ENCODE peak calls at places on chromosomes 3 and 15, in four cellular contexts. C is transverse colon, P is ovary, F is stomach. O is an unnamed sample.

GRCh38 chr3:194070220-194070633 is 65.7 kb upstream of the HES1 start:
- DNase-seq in F (no peak), P (no peak), C (no peak), O (no peak)

GRCh38 chr3:195075199-195075940 is 195.6 kb downstream of the XXYLT1 start:
- DNase-seq in F (no peak), C (no peak), P (peak), O (no peak)

GRCh38 chr3:123385981-123386380 is 62.9 kb downstream of the ADCY5 start:
- DNase-seq in F (no peak), P (peak), C (no peak), O (no peak)

GRCh38 chr15:68629519-68630204 is 50.9 kb downstream of the CORO2B start:
- DNase-seq in F (no peak), P (no peak), C (no peak), O (no peak)

GRCh38 chr3:127840671-127841070 is 18.4 kb upstream of the MGLL start:
- DNase-seq in F (no peak), C (no peak), P (no peak), O (peak)

GRCh38 chr15:39628821-39629220 is 47.9 kb downstream of the THBS1 start:
- DNase-seq in P (no peak), C (no peak), F (no peak), O (no peak)

GRCh38 chr3:197029511-197030167 is at the start of gene MELTF:
- DNase-seq in F (peak), P (peak), C (peak), O (no peak)

GRCh38 chr15:92393287-92393993 is at the start of gene ST8SIA2:
- DNase-seq in C (no peak), F (no peak), P (no peak), O (no peak)

GRCh38 chr3:168511428-168512014 is 415.8 kb upstream of the GOLIM4 start:
- DNase-seq in C (no peak), P (no peak), F (no peak), O (no peak)

GRCh38 chr15:101452572-101452971 is 36.9 kb downstream of the PCSK6 start:
- DNase-seq in F (no peak), P (no peak), C (no peak), O (no peak)

GRCh38 chr3:31142543-31142942 is 248.1 kb upstream of the GADL1 start:
- DNase-seq in P (no peak), C (no peak), F (no peak), O (no peak)

GRCh38 chr3:168545591-168545990 is 449.9 kb upstream of the GOLIM4 start:
- DNase-seq in F (no peak), P (no peak), C (no peak), O (no peak)

GRCh38 chr15:65394280-65394789 is 16.5 kb upstream of the IGDCC3 start:
- DNase-seq in C (no peak), P (no peak), F (no peak), O (no peak)

GRCh38 chr15:71761649-71762048 is 48.7 kb upstream of the NR2E3 start:
- DNase-seq in F (peak), C (peak), P (no peak), O (no peak)

GRCh38 chr3:43879166-43879565 is 188.4 kb downstream of the ABHD5 start:
- DNase-seq in F (peak), C (no peak), P (no peak), O (no peak)

GRCh38 chr15:55254916-55255679 is 34.5 kb downstream of the RAB27A start:
- DNase-seq in C (no peak), F (no peak), P (no peak), O (no peak)

GRCh38 chr15:77497108-77497737 is 76.5 kb downstream of the HMG20A start:
- DNase-seq in F (peak), P (no peak), C (peak), O (no peak)

GRCh38 chr3:25748189-25748588 is 35.1 kb downstream of the NGLY1 start:
- DNase-seq in P (no peak), F (no peak), C (no peak), O (no peak)

GRCh38 chr3:157075693-157076420 is 84.1 kb downstream of the CCNL1 start:
- DNase-seq in P (no peak), F (no peak), C (no peak), O (peak)

GRCh38 chr3:134373278-134373941 is 837 bp downstream of the AMOTL2 start:
- DNase-seq in F (peak), P (peak), C (peak), O (peak)

DNA sequence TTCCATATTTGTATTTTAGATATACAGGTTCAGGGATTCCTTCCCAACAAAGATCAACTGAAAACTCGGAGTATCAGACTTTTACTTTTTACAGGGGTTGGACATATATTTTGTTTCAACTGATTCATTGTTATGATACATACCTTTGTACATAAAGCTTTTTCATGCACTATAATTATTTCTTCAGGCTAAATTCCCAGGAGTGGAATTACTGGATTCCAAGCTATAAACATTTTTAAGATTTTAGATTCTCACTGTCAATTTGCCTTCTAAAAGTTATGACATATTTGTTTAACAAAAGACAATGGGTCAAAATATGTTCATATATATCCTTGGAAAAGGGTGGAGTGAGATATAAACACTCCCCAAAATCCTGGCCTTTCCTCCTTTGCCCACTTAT is 449.0 kb downstream of the PDCD6IP start:
- DNase-seq in P (no peak), C (no peak), F (no peak), O (no peak)
- TF ChIP-seq POLR2A in P (no peak), C (no peak), F (no peak), O (no peak)

DNA sequence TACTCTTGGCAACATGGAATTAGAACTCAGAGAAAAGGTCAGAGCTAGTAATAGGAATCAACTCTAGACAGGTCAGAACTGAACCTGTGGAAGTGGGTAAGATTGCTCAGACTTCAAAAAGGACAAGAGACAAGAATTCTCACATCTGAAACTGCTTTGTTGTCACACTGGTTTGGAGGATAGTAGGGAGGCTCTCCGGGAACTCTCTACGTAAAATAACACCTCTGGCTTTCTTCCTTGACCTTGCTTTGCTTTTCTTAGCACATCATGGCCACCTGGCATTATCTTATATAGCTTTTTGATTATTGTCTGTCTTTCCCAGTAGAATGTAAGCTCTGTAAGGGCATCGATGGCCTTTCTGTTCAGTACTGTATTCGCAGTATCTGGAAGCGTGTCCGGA is 13.2 kb upstream of the NFKBIZ start:
- DNase-seq in P (no peak), C (no peak), F (no peak), O (no peak)
- H3K27ac ChIP-seq in P (no peak), C (no peak), F (no peak), O (peak)

GRCh38 chr3:183212565-183212964 is 40.5 kb upstream of the B3GNT5 start:
- DNase-seq in F (no peak), P (no peak), C (no peak), O (no peak)
- TF ChIP-seq EP300 in F (no peak), P (no peak), C (no peak), O (no peak)

DNA sequence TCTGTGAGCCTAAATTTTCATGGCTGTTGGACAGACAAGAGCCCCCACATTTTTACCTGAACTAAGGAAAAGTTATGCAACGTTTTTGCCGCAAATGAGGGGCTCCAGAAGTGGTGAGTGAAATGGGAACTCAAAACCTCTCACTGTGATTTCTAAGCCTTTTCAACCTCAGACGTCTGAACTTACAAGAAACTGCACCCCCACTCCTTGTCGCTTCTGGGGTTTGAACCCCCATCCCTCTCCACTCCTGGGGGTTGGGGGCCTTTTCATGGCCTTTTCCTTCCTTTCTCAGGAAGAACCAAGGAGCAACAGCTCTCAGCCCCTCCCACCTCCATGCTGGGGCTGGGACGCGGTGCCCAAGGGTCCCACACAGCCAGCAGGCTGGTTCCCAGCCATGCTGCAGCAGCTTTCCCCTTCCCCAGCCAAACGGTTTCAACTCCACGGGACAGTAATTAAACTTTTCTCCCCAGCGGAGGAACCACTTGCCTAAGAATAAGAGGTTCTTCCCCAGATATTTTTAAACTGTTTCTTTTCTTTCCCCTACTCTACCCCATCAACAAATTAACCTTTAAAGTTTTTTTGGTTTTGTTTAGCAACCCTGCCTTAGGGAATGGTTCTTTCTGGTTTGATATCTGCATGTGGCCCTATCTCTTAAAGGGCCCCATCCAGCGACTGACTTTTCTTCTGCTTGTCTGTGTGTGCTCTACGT is 387.6 kb upstream of the CBLB start:
- DNase-seq in C (no peak), F (no peak), P (no peak), O (no peak)
- TF ChIP-seq POLR2A in C (no peak), F (no peak), P (no peak), O (no peak)

DNA sequence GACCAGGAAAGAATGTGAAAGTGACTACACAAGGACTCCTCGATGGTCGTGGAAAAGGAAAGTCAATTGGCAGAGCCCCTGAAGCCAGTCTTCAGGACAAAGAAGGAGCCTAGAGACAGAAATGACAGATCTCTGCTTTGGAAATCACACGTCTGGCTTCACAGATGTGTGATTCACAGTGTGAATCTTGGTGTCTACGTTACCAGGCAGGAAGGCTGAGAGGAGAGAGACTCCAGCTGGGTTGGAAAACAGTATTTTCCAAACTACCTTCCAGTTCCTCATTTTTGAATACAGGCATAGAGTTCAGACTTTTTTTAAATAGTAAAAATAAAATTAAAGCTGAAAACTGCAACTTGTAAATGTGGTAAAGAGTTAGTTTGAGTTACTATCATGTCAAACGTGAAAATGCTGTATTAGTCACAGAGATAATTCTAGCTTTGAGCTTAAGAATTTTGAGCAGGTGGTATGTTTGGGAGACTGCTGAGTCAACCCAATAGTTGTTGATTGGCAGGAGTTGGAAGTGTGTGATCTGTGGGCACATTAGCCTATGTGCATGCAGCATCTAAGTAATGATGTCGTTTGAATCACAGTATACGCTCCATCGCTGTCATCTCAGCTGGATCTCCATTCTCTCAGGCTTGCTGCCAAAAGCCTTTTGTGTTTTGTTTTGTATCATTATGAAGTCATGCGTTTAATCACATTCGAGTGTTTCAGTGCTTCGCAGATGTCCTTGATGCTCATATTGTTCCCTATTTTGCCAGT is 6.0 kb downstream of the CCR2 start:
- DNase-seq in C (no peak), P (no peak), F (no peak), O (no peak)
- H3K27ac ChIP-seq in C (peak), P (no peak), F (peak), O (peak)

GRCh38 chr3:112038863-112039262 is 4.3 kb downstream of the TMPRSS7 start:
- DNase-seq in F (no peak), P (no peak), C (no peak), O (peak)
- TF ChIP-seq EP300 in F (no peak), P (no peak), C (no peak), O (no peak)

GRCh38 chr3:38454884-38455638 is 1.4 kb downstream of the ACVR2B start:
- DNase-seq in C (peak), P (peak), F (peak), O (no peak)
- TF ChIP-seq POLR2A in C (no peak), P (peak), F (peak), O (no peak)

GRCh38 chr3:101954946-101955345 is 105.6 kb downstream of the NFKBIZ start:
- DNase-seq in F (no peak), P (no peak), C (no peak), O (no peak)

GRCh38 chr3:101950510-101950909 is 101.2 kb downstream of the NFKBIZ start:
- DNase-seq in F (no peak), P (no peak), C (no peak), O (no peak)

GRCh38 chr3:101946906-101947305 is 97.6 kb downstream of the NFKBIZ start:
- DNase-seq in P (no peak), F (no peak), C (no peak), O (no peak)

GRCh38 chr3:101954361-101954760 is 105.0 kb downstream of the NFKBIZ start:
- DNase-seq in F (no peak), P (no peak), C (no peak), O (no peak)

GRCh38 chr3:101950985-101951733 is 101.8 kb downstream of the NFKBIZ start:
- DNase-seq in F (no peak), P (no peak), C (no peak), O (no peak)
- H3K27ac ChIP-seq in F (no peak), P (no peak), C (no peak), O (no peak)

GRCh38 chr15:90095521-90095959 is 6.7 kb downstream of the IDH2 start:
- DNase-seq in P (no peak), F (peak), C (no peak), O (no peak)
- TF ChIP-seq EP300 in P (no peak), F (no peak), C (no peak), O (no peak)

DNA sequence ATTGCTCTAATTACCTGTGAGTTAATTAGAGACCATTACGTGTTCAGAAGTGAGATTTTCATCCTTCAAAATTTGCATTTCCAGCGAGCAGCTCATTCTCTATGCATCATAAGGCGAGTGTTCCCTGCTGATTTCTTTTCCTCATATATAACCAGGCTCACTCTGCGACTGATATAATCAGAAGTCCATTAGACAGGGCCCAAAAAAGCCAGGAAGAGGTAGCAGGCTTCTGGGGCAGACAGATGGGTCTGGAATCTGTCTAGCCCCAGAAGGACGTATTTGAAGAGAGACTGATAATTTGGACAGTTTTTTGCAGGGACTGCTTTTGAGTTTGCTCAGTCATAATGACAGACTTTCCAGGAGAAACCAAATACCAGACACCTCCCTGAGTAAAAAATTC is 158.6 kb downstream of the MTHFS start:
- DNase-seq in P (no peak), C (no peak), F (no peak), O (no peak)
- TF ChIP-seq POLR2A in P (no peak), C (no peak), F (no peak), O (no peak)

O was measured in esophagus muscularis mucosa.